ENCODE peak calls at places on chromosomes 6 and 20, in seven cellular contexts. S, B, D, Y, H, C and R are unnamed samples.

GRCh38 chr6:56595490-56596122 is 47.1 kb downstream of the DST start:
- DNase-seq in S (no peak), B (peak; percentile 17), D (no peak), Y (no peak), H (no peak), C (peak; percentile 6), R (no peak)

GRCh38 chr6:157879034-157879872 is 56.2 kb downstream of the SNX9 start:
- DNase-seq in S (no peak), B (no peak), D (no peak), Y (no peak), H (no peak), C (no peak), R (no peak)

GRCh38 chr6:155502393-155502792 is 46.8 kb upstream of the NOX3 start:
- DNase-seq in S (no peak), B (no peak), D (no peak), Y (no peak), H (no peak), C (no peak), R (no peak)

GRCh38 chr20:7257719-7258466 is 490.4 kb downstream of the BMP2 start:
- DNase-seq in S (no peak), B (no peak), D (no peak), Y (peak; percentile 49), H (no peak), C (no peak), R (no peak)

GRCh38 chr6:140774080-140774505 is 1358.6 kb upstream of the GJE1 start:
- DNase-seq in S (no peak), B (no peak), D (no peak), Y (no peak), H (no peak), C (no peak), R (peak; percentile 41)

GRCh38 chr20:41358717-41359116 is 7.9 kb downstream of the EMILIN3 start:
- DNase-seq in S (no peak), B (no peak), D (no peak), Y (peak; percentile 40), H (no peak), C (no peak), R (no peak)

GRCh38 chr6:151609146-151609962 is 115.5 kb downstream of the CCDC170 start:
- DNase-seq in S (no peak), B (no peak), D (no peak), Y (peak; percentile 76), H (no peak), C (no peak), R (no peak)

GRCh38 chr20:55052464-55052863 is 577.1 kb downstream of the DOK5 start:
- DNase-seq in S (no peak), B (no peak), D (no peak), Y (no peak), H (no peak), C (no peak), R (no peak)

GRCh38 chr6:107827541-107827940 is 3.4 kb upstream of the SCML4 start:
- DNase-seq in S (no peak), B (no peak), D (no peak), Y (no peak), H (no peak), C (no peak), R (no peak)

GRCh38 chr20:61251529-61252393 is at the start of gene CDH4:
- DNase-seq in S (no peak), B (no peak), D (peak; percentile 33), Y (no peak), H (peak; percentile 38), C (no peak), R (no peak)

GRCh38 chr6:15948930-15949900 is 179.7 kb upstream of the MYLIP start:
- DNase-seq in S (no peak), B (peak; percentile 93), D (peak; percentile 26), Y (no peak), H (no peak), C (no peak), R (no peak)

GRCh38 chr6:111993342-111993741 is 60.6 kb upstream of the CCN6 start:
- DNase-seq in S (no peak), B (no peak), D (no peak), Y (no peak), H (no peak), C (no peak), R (no peak)

GRCh38 chr20:10495173-10495572 is 60.1 kb downstream of the SLX4IP start:
- DNase-seq in S (no peak), B (no peak), D (no peak), Y (no peak), H (no peak), C (no peak), R (no peak)

GRCh38 chr20:8853805-8854338 is 215.0 kb upstream of the PLCB4 start:
- DNase-seq in S (no peak), B (peak; percentile 46), D (no peak), Y (no peak), H (no peak), C (no peak), R (peak; percentile 84)

GRCh38 chr20:33827629-33828325 is 16.6 kb downstream of the CHMP4B start:
- DNase-seq in S (no peak), B (no peak), D (no peak), Y (no peak), H (no peak), C (no peak), R (no peak)

GRCh38 chr6:8014947-8015346 is 49.2 kb downstream of the BLOC1S5 start:
- DNase-seq in S (no peak), B (no peak), D (no peak), Y (no peak), H (no peak), C (no peak), R (no peak)

GRCh38 chr6:34644716-34645115 is 51.9 kb downstream of the ILRUN start:
- DNase-seq in S (no peak), B (no peak), D (no peak), Y (no peak), H (no peak), C (no peak), R (no peak)

GRCh38 chr6:85797993-85798392 is 155.3 kb upstream of the SYNCRIP start:
- DNase-seq in S (no peak), B (no peak), D (no peak), Y (peak; percentile 42), H (no peak), C (no peak), R (no peak)

GRCh38 chr20:3671986-3672863 is 9.0 kb upstream of the GFRA4 start:
- DNase-seq in S (no peak), B (no peak), D (no peak), Y (no peak), H (peak; percentile 57), C (no peak), R (no peak)

GRCh38 chr20:47358672-47359532 is 2.4 kb upstream of the ZMYND8 start:
- DNase-seq in S (no peak), B (peak; percentile 78), D (peak; percentile 29), Y (peak; percentile 71), H (no peak), C (no peak), R (peak; percentile 87)

GRCh38 chr6:15409301-15410125 is 163.6 kb downstream of the JARID2 start:
- DNase-seq in S (no peak), B (no peak), D (no peak), Y (no peak), H (no peak), C (no peak), R (no peak)

GRCh38 chr6:142796571-142796970 is 148.4 kb downstream of the HIVEP2 start:
- DNase-seq in S (no peak), B (no peak), D (no peak), Y (no peak), H (no peak), C (no peak), R (no peak)

GRCh38 chr6:53487080-53487479 is 57.8 kb downstream of the GCLC start:
- DNase-seq in S (no peak), B (no peak), D (no peak), Y (no peak), H (no peak), C (no peak), R (no peak)

GRCh38 chr6:26155066-26155925 is 68.1 kb downstream of the HFE start:
- DNase-seq in S (no peak), B (peak; percentile 47), D (no peak), Y (peak; percentile 70), H (no peak), C (no peak), R (no peak)

GRCh38 chr6:113246186-113246585 is 611.0 kb upstream of the MARCKS start:
- DNase-seq in S (no peak), B (no peak), D (no peak), Y (no peak), H (no peak), C (no peak), R (no peak)

GRCh38 chr6:109059591-109060021 is 35.0 kb downstream of the SESN1 start:
- DNase-seq in S (no peak), B (no peak), D (no peak), Y (no peak), H (no peak), C (no peak), R (no peak)

GRCh38 chr6:82691997-82692396 is 328.4 kb downstream of the TPBG start:
- DNase-seq in S (no peak), B (no peak), D (no peak), Y (no peak), H (no peak), C (no peak), R (no peak)

GRCh38 chr6:56891754-56892153 is 63.2 kb upstream of the BEND6 start:
- DNase-seq in S (no peak), B (no peak), D (no peak), Y (no peak), H (no peak), C (no peak), R (no peak)

GRCh38 chr6:90428514-90428913 is 131.9 kb upstream of the BACH2 start:
- DNase-seq in S (no peak), B (no peak), D (no peak), Y (no peak), H (no peak), C (no peak), R (no peak)

GRCh38 chr6:128363020-128363419 is 157.4 kb downstream of the PTPRK start:
- DNase-seq in S (no peak), B (no peak), D (no peak), Y (no peak), H (no peak), C (no peak), R (no peak)

GRCh38 chr6:168215121-168215808 is 104.3 kb downstream of the DACT2 start:
- DNase-seq in S (no peak), B (no peak), D (no peak), Y (no peak), H (no peak), C (no peak), R (no peak)